ENCODE peak calls at places on chromosomes 6 and 20, in six cellular contexts. G, B, H, C, W and R are unnamed samples.

GRCh38 chr6:47175656-47176055 is 133.5 kb upstream of the ADGRF1 start:
- DNase-seq in G (no peak), B (no peak), H (peak), C (no peak), W (no peak), R (no peak)

GRCh38 chr20:35171753-35172433 is at the start of gene PROCR:
- DNase-seq in G (peak), B (peak), H (peak), C (no peak), W (no peak), R (peak)

GRCh38 chr6:82877213-82878195 is 188.1 kb downstream of the UBE3D start:
- DNase-seq in G (no peak), B (peak), H (peak), C (no peak), W (no peak), R (no peak)

GRCh38 chr6:55694148-55694547 is 115.2 kb upstream of the HMGCLL1 start:
- DNase-seq in G (peak), B (peak), H (peak), C (peak), W (no peak), R (no peak)

GRCh38 chr6:42236030-42236429 is 18.4 kb upstream of the MRPS10 start:
- DNase-seq in G (no peak), B (no peak), H (no peak), C (no peak), W (no peak), R (no peak)

GRCh38 chr6:127939442-127940066 is 38.7 kb upstream of the THEMIS start:
- DNase-seq in G (no peak), B (no peak), H (peak), C (no peak), W (no peak), R (peak)

GRCh38 chr6:17475845-17476244 is 82.5 kb downstream of the CAP2 start:
- DNase-seq in G (no peak), B (no peak), H (no peak), C (no peak), W (no peak), R (no peak)

GRCh38 chr6:112401083-112401482 is 54.0 kb downstream of the RFPL4B start:
- DNase-seq in G (no peak), B (no peak), H (no peak), C (no peak), W (no peak), R (no peak)

GRCh38 chr6:106080106-106081095 is 5.7 kb upstream of the PRDM1 start:
- DNase-seq in G (no peak), B (no peak), H (no peak), C (no peak), W (no peak), R (no peak)

GRCh38 chr6:24689964-24690363 is 23.1 kb downstream of the ACOT13 start:
- DNase-seq in G (no peak), B (no peak), H (peak), C (no peak), W (no peak), R (no peak)

GRCh38 chr6:6915219-6915618 is 192.5 kb upstream of the RREB1 start:
- DNase-seq in G (no peak), B (no peak), H (no peak), C (no peak), W (no peak), R (no peak)

GRCh38 chr20:64102647-64103354 is 4.6 kb downstream of the NPBWR2 start:
- DNase-seq in G (no peak), B (no peak), H (no peak), C (no peak), W (no peak), R (no peak)

GRCh38 chr6:156985309-156985708 is 208.1 kb downstream of the ARID1B start:
- DNase-seq in G (no peak), B (no peak), H (no peak), C (no peak), W (no peak), R (no peak)

GRCh38 chr6:69584913-69585729 is 211.7 kb downstream of the LMBRD1 start:
- DNase-seq in G (peak), B (no peak), H (no peak), C (no peak), W (peak), R (no peak)

GRCh38 chr6:151482290-151482689 is 11.5 kb upstream of the CCDC170 start:
- DNase-seq in G (no peak), B (no peak), H (peak), C (no peak), W (peak), R (peak)

GRCh38 chr20:61898405-61898804 is 167.3 kb downstream of the TAF4 start:
- DNase-seq in G (no peak), B (no peak), H (no peak), C (no peak), W (no peak), R (no peak)

GRCh38 chr6:63941747-63942470 is 306.3 kb downstream of the PHF3 start:
- DNase-seq in G (no peak), B (no peak), H (no peak), C (no peak), W (no peak), R (no peak)

DNA sequence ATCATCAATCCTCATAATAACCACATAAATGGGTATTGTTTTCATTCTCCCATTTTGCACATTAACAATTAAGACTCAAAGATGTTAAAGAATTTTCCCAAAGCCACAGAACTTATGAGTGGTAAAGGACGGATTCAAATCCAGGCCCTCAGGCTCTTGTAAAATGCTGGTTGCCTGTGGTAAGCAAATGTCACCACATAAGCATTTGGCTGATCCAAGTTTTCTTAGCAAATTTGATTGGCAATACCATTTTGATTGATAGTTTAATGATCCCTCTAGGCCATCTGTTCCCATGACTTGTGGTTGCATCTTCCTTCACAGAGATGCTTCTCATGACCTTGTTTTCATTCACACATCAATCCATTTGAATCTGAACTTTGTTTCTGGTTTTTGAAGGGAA is 252.0 kb upstream of the RIN2 start:
- DNase-seq in G (no peak), B (peak), H (no peak), C (no peak), W (no peak), R (no peak)
- TF ChIP-seq CTCF in G (no peak), B (no peak), H (no peak), C (no peak), W (no peak), R (no peak)

DNA sequence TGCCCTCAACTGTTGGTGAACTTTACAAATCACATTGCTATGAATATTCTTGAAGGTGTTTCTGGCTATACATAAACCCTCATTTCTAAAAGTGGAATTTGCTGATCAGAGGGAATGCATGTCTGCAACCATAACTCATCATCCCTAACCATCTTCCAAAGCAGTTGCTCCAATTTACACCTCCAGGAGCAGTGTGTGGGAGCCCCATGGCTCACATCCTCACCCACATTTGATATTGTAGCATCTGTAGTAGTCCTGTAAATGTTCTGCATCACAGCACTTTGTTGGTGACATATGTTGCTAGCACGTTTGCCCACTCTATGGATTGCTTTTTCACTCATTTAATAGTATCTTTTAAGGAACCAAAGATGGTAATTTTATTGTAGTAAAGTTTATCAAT is 183.8 kb upstream of the SMLR1 start:
- DNase-seq in G (no peak), B (no peak), H (no peak), C (no peak), W (no peak), R (no peak)
- TF ChIP-seq CTCF in G (no peak), B (no peak), H (no peak), C (no peak), W (no peak), R (no peak)

DNA sequence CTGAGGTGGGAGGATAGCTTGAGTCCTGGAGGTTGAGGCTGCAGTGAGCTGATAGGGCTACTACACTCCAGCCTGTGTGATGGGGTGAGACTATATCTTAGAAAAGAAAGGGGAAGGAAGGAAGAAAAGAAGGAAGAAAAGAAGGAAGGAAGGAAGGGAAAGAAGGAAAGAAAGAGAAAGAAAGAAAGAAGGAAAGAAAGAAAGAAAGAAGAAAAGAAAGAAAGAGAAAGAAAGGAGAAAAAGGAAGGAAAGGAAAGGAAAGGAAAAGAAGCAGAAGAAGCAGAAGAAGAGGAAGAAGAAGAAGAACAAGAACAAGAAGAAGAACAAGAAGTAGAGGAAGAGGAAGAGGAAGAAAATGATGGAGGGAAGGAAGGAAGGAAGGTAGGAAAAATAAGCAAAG is 1130.2 kb upstream of the MAP3K7 start:
- DNase-seq in G (no peak), B (no peak), H (no peak), C (no peak), W (no peak), R (no peak)
- TF ChIP-seq CTCF in G (no peak), B (no peak), H (no peak), C (no peak), W (no peak), R (no peak)

GRCh38 chr20:37081717-37082289 is 14.0 kb downstream of the RBL1 start:
- DNase-seq in G (no peak), B (no peak), H (no peak), C (peak), W (no peak), R (no peak)
- TF ChIP-seq CTCF in G (no peak), B (peak), H (peak), C (peak), W (peak), R (peak)

GRCh38 chr6:43308101-43308989 is at the start of gene CRIP3:
- DNase-seq in G (peak), B (no peak), H (peak), C (no peak), W (peak), R (no peak)
- TF ChIP-seq CTCF in G (no peak), B (peak), H (peak), C (peak), W (peak), R (peak)

GRCh38 chr20:24950836-24951525 is 1.9 kb downstream of the CST7 start:
- DNase-seq in G (no peak), B (no peak), H (no peak), C (no peak), W (no peak), R (no peak)

GRCh38 chr20:24951536-24952047 is 2.5 kb downstream of the CST7 start:
- DNase-seq in G (no peak), B (no peak), H (no peak), C (no peak), W (no peak), R (no peak)

GRCh38 chr20:24948939-24949679 is at the start of gene CST7:
- DNase-seq in G (no peak), B (peak), H (no peak), C (no peak), W (peak), R (no peak)

GRCh38 chr20:24950128-24950835 is 1.2 kb downstream of the CST7 start:
- DNase-seq in G (no peak), B (no peak), H (no peak), C (no peak), W (no peak), R (no peak)

DNA sequence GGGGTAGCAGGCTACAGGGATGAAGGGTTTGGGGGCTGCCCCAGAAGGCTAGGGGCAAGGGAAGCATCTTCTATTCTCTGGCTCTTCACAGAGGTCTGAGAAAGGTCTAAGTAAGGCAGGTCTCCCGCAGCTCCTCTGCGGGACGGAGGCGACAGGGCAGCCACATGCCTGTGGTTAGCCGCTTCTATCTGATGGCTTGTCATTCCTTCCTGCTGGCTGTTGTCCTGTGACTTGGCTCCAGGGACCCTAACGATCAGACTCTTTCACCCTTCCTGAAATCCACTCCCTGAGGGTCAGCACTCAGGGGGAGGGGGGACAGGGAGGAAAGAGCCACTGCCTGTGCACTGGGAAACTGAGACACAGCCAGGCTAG is 673 bp downstream of the CST7 start:
- DNase-seq in G (no peak), B (no peak), H (no peak), C (no peak), W (no peak), R (no peak)
- TF ChIP-seq CTCF in G (no peak), B (no peak), H (no peak), C (no peak), W (no peak), R (no peak)

DNA sequence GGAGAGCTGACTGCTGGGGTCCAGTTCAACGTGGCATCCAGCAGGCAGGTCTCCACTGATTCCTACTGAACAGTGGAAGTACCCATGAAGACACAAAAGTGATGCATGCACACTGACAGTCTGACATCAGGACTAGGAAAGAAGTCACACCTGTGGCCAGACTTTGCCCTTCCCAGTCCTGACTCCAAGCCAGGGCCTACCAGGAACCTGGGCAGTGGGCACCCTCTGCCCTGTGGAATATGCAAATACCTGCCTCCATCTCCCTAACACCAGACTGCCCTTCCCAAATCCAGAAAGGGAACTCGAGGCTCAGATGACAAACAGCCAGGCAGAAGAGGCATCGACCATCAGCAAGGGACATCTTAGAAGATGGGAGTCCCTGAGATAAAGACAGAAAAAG is 50.9 kb downstream of the SLC23A2 start:
- DNase-seq in G (no peak), B (no peak), H (no peak), C (no peak), W (no peak), R (no peak)
- TF ChIP-seq CTCF in G (no peak), B (no peak), H (no peak), C (no peak), W (no peak), R (no peak)

GRCh38 chr6:41097467-41098090 is 24.8 kb downstream of the NFYA start:
- DNase-seq in G (no peak), B (no peak), H (peak), C (no peak), W (no peak), R (peak)

GRCh38 chr6:41098366-41098765 is 25.6 kb downstream of the NFYA start:
- DNase-seq in G (no peak), B (no peak), H (peak), C (no peak), W (no peak), R (no peak)

GRCh38 chr6:41103792-41104324 is 31.1 kb downstream of the NFYA start:
- DNase-seq in G (no peak), B (no peak), H (no peak), C (no peak), W (peak), R (no peak)

GRCh38 chr6:41100871-41101287 is 28.1 kb downstream of the NFYA start:
- DNase-seq in G (peak), B (no peak), H (no peak), C (no peak), W (no peak), R (no peak)
- TF ChIP-seq CTCF in G (no peak), B (no peak), H (no peak), C (no peak), W (no peak), R (no peak)